ENCODE peak calls at places on chromosomes 12 and 14, in nine cellular contexts. One of them, this sample, is unnamed.

GRCh38 chr14:30108975-30109700 is 181.5 kb upstream of the PRKD1 start:
- DNase-seq in NB4: no peak
- DNase-seq in activated CD4-positive, alpha-beta memory T cell treated with anti-CD3 and anti-CD28 coated beads, Interleukin-2, amount 10 ng/mL, durations not matched to agents 7 days and 5 days: no peak
- DNase-seq in psoas muscle: no peak
- DNase-seq in progenitor cell of endocrine pancreas: no peak
- DNase-seq in NCI-H748 treated with DMSO at 0.1 percent for 48 hours: no peak
- DNase-seq in tibial nerve: no peak
- DNase-seq in fibroblast of lung: peak; percentile 30
- DNase-seq in amniotic stem cell: peak; percentile 2
- DNase-seq in this sample: no peak

GRCh38 chr12:67270622-67271021 is 1.5 kb downstream of the CAND1 start:
- DNase-seq in progenitor cell of endocrine pancreas: no peak
- DNase-seq in fibroblast of lung: no peak
- DNase-seq in amniotic stem cell: no peak
- DNase-seq in NCI-H748 treated with DMSO at 0.1 percent for 48 hours: no peak
- DNase-seq in NB4: no peak
- DNase-seq in psoas muscle: no peak
- DNase-seq in tibial nerve: no peak
- DNase-seq in activated CD4-positive, alpha-beta memory T cell treated with anti-CD3 and anti-CD28 coated beads, Interleukin-2, amount 10 ng/mL, durations not matched to agents 7 days and 5 days: no peak
- DNase-seq in this sample: no peak

GRCh38 chr12:113647048-113647447 is 175.4 kb upstream of the LHX5 start:
- DNase-seq in NCI-H748 treated with DMSO at 0.1 percent for 48 hours: no peak
- DNase-seq in tibial nerve: no peak
- DNase-seq in NB4: peak; percentile 43
- DNase-seq in fibroblast of lung: no peak
- DNase-seq in activated CD4-positive, alpha-beta memory T cell treated with anti-CD3 and anti-CD28 coated beads, Interleukin-2, amount 10 ng/mL, durations not matched to agents 7 days and 5 days: no peak
- DNase-seq in psoas muscle: no peak
- DNase-seq in progenitor cell of endocrine pancreas: no peak
- DNase-seq in amniotic stem cell: no peak
- DNase-seq in this sample: no peak

GRCh38 chr12:6141048-6141447 is 16.6 kb upstream of the VWF start:
- DNase-seq in fibroblast of lung: no peak
- DNase-seq in progenitor cell of endocrine pancreas: no peak
- DNase-seq in amniotic stem cell: no peak
- DNase-seq in tibial nerve: peak; percentile 26
- DNase-seq in NCI-H748 treated with DMSO at 0.1 percent for 48 hours: no peak
- DNase-seq in NB4: peak; percentile 91
- DNase-seq in activated CD4-positive, alpha-beta memory T cell treated with anti-CD3 and anti-CD28 coated beads, Interleukin-2, amount 10 ng/mL, durations not matched to agents 7 days and 5 days: no peak
- DNase-seq in psoas muscle: no peak
- DNase-seq in this sample: no peak

GRCh38 chr14:99568567-99569560 is 35.1 kb downstream of the CCDC85C start:
- DNase-seq in tibial nerve: peak; percentile 46
- DNase-seq in NCI-H748 treated with DMSO at 0.1 percent for 48 hours: peak; percentile 12
- DNase-seq in amniotic stem cell: peak; percentile 5
- DNase-seq in fibroblast of lung: peak; percentile 57
- DNase-seq in progenitor cell of endocrine pancreas: no peak
- DNase-seq in activated CD4-positive, alpha-beta memory T cell treated with anti-CD3 and anti-CD28 coated beads, Interleukin-2, amount 10 ng/mL, durations not matched to agents 7 days and 5 days: no peak
- DNase-seq in NB4: peak; percentile 15
- DNase-seq in psoas muscle: no peak
- DNase-seq in this sample: no peak

GRCh38 chr12:131832393-131833231 is 4.4 kb downstream of the MMP17 start:
- DNase-seq in tibial nerve: no peak
- DNase-seq in progenitor cell of endocrine pancreas: no peak
- DNase-seq in psoas muscle: peak; percentile 85
- DNase-seq in fibroblast of lung: no peak
- DNase-seq in activated CD4-positive, alpha-beta memory T cell treated with anti-CD3 and anti-CD28 coated beads, Interleukin-2, amount 10 ng/mL, durations not matched to agents 7 days and 5 days: no peak
- DNase-seq in NB4: no peak
- DNase-seq in NCI-H748 treated with DMSO at 0.1 percent for 48 hours: peak; percentile 16
- DNase-seq in amniotic stem cell: no peak
- DNase-seq in this sample: no peak

GRCh38 chr12:127401005-127401404 is 866.0 kb upstream of the TMEM132C start:
- DNase-seq in tibial nerve: no peak
- DNase-seq in psoas muscle: no peak
- DNase-seq in NCI-H748 treated with DMSO at 0.1 percent for 48 hours: no peak
- DNase-seq in fibroblast of lung: peak; percentile 75
- DNase-seq in progenitor cell of endocrine pancreas: no peak
- DNase-seq in NB4: no peak
- DNase-seq in amniotic stem cell: no peak
- DNase-seq in activated CD4-positive, alpha-beta memory T cell treated with anti-CD3 and anti-CD28 coated beads, Interleukin-2, amount 10 ng/mL, durations not matched to agents 7 days and 5 days: no peak
- DNase-seq in this sample: no peak

GRCh38 chr12:24232531-24232930 is 283.1 kb upstream of the SOX5 start:
- DNase-seq in tibial nerve: no peak
- DNase-seq in fibroblast of lung: no peak
- DNase-seq in NB4: no peak
- DNase-seq in NCI-H748 treated with DMSO at 0.1 percent for 48 hours: no peak
- DNase-seq in activated CD4-positive, alpha-beta memory T cell treated with anti-CD3 and anti-CD28 coated beads, Interleukin-2, amount 10 ng/mL, durations not matched to agents 7 days and 5 days: no peak
- DNase-seq in psoas muscle: no peak
- DNase-seq in progenitor cell of endocrine pancreas: no peak
- DNase-seq in amniotic stem cell: no peak
- DNase-seq in this sample: no peak

GRCh38 chr12:79317184-79317847 is 373.4 kb downstream of the PAWR start:
- DNase-seq in NCI-H748 treated with DMSO at 0.1 percent for 48 hours: no peak
- DNase-seq in activated CD4-positive, alpha-beta memory T cell treated with anti-CD3 and anti-CD28 coated beads, Interleukin-2, amount 10 ng/mL, durations not matched to agents 7 days and 5 days: no peak
- DNase-seq in tibial nerve: no peak
- DNase-seq in NB4: no peak
- DNase-seq in fibroblast of lung: no peak
- DNase-seq in progenitor cell of endocrine pancreas: no peak
- DNase-seq in amniotic stem cell: no peak
- DNase-seq in psoas muscle: no peak
- DNase-seq in this sample: no peak

GRCh38 chr12:107668320-107668719 is 17.3 kb upstream of the PWP1 start:
- DNase-seq in activated CD4-positive, alpha-beta memory T cell treated with anti-CD3 and anti-CD28 coated beads, Interleukin-2, amount 10 ng/mL, durations not matched to agents 7 days and 5 days: no peak
- DNase-seq in NB4: no peak
- DNase-seq in fibroblast of lung: peak; percentile 20
- DNase-seq in NCI-H748 treated with DMSO at 0.1 percent for 48 hours: no peak
- DNase-seq in tibial nerve: no peak
- DNase-seq in psoas muscle: no peak
- DNase-seq in progenitor cell of endocrine pancreas: no peak
- DNase-seq in amniotic stem cell: no peak
- DNase-seq in this sample: no peak

GRCh38 chr14:25411933-25412757 is 362.2 kb upstream of the STXBP6 start:
- DNase-seq in psoas muscle: no peak
- DNase-seq in amniotic stem cell: no peak
- DNase-seq in fibroblast of lung: no peak
- DNase-seq in tibial nerve: no peak
- DNase-seq in NCI-H748 treated with DMSO at 0.1 percent for 48 hours: peak; percentile 10
- DNase-seq in activated CD4-positive, alpha-beta memory T cell treated with anti-CD3 and anti-CD28 coated beads, Interleukin-2, amount 10 ng/mL, durations not matched to agents 7 days and 5 days: no peak
- DNase-seq in progenitor cell of endocrine pancreas: no peak
- DNase-seq in NB4: peak; percentile 2
- DNase-seq in this sample: no peak

GRCh38 chr14:105419305-105420091 is at the start of gene MTA1:
- DNase-seq in psoas muscle: peak; percentile 64
- DNase-seq in progenitor cell of endocrine pancreas: no peak
- DNase-seq in NB4: peak; percentile 63
- DNase-seq in tibial nerve: no peak
- DNase-seq in activated CD4-positive, alpha-beta memory T cell treated with anti-CD3 and anti-CD28 coated beads, Interleukin-2, amount 10 ng/mL, durations not matched to agents 7 days and 5 days: peak; percentile 56
- DNase-seq in NCI-H748 treated with DMSO at 0.1 percent for 48 hours: no peak
- DNase-seq in fibroblast of lung: peak; percentile 15
- DNase-seq in amniotic stem cell: peak; percentile 5
- DNase-seq in this sample: no peak

GRCh38 chr14:53890611-53891091 is 66.0 kb downstream of the BMP4 start:
- DNase-seq in tibial nerve: no peak
- DNase-seq in amniotic stem cell: no peak
- DNase-seq in progenitor cell of endocrine pancreas: no peak
- DNase-seq in psoas muscle: no peak
- DNase-seq in activated CD4-positive, alpha-beta memory T cell treated with anti-CD3 and anti-CD28 coated beads, Interleukin-2, amount 10 ng/mL, durations not matched to agents 7 days and 5 days: no peak
- DNase-seq in NB4: no peak
- DNase-seq in fibroblast of lung: peak; percentile 71
- DNase-seq in NCI-H748 treated with DMSO at 0.1 percent for 48 hours: no peak
- DNase-seq in this sample: no peak

GRCh38 chr12:5171701-5172100 is 128.0 kb downstream of the KCNA5 start:
- DNase-seq in activated CD4-positive, alpha-beta memory T cell treated with anti-CD3 and anti-CD28 coated beads, Interleukin-2, amount 10 ng/mL, durations not matched to agents 7 days and 5 days: no peak
- DNase-seq in NB4: peak; percentile 31
- DNase-seq in progenitor cell of endocrine pancreas: peak; percentile 55
- DNase-seq in psoas muscle: no peak
- DNase-seq in fibroblast of lung: peak; percentile 56
- DNase-seq in amniotic stem cell: no peak
- DNase-seq in tibial nerve: no peak
- DNase-seq in NCI-H748 treated with DMSO at 0.1 percent for 48 hours: no peak
- DNase-seq in this sample: no peak

GRCh38 chr12:123057505-123058265 is 77.2 kb downstream of the ARL6IP4 start:
- DNase-seq in psoas muscle: no peak
- DNase-seq in NCI-H748 treated with DMSO at 0.1 percent for 48 hours: no peak
- DNase-seq in activated CD4-positive, alpha-beta memory T cell treated with anti-CD3 and anti-CD28 coated beads, Interleukin-2, amount 10 ng/mL, durations not matched to agents 7 days and 5 days: no peak
- DNase-seq in progenitor cell of endocrine pancreas: no peak
- DNase-seq in amniotic stem cell: no peak
- DNase-seq in NB4: no peak
- DNase-seq in fibroblast of lung: peak; percentile 37
- DNase-seq in tibial nerve: no peak
- DNase-seq in this sample: no peak